ENCODE peak calls at places on chromosomes 12 and 14, in four cellular contexts. Q is IMR-90, K is T-helper 9 cell, G is midbrain. S is an unnamed sample.

GRCh38 chr14:37150414-37150813 is 22.0 kb downstream of the SLC25A21 start:
- DNase-seq in K (no peak), Q (peak; percentile 58), G (peak; percentile 60), S (no peak)

GRCh38 chr14:102538598-102539543 is 29.3 kb upstream of the ANKRD9 start:
- DNase-seq in K (no peak), Q (no peak), G (no peak), S (no peak)

GRCh38 chr12:58668831-58669230 is 251.5 kb downstream of the LRIG3 start:
- DNase-seq in Q (peak; percentile 39), K (no peak), G (no peak), S (no peak)

GRCh38 chr12:121288941-121289340 is 7.6 kb downstream of the CAMKK2 start:
- DNase-seq in Q (no peak), G (no peak), K (no peak), S (no peak)

GRCh38 chr12:76375939-76376338 is 27.7 kb upstream of the BBS10 start:
- DNase-seq in Q (peak; percentile 2), G (no peak), K (no peak), S (no peak)

GRCh38 chr14:75566321-75566720 is 12.1 kb upstream of the FLVCR2 start:
- DNase-seq in Q (no peak), G (no peak), K (peak; percentile 40), S (no peak)

GRCh38 chr12:107552263-107552662 is 133.3 kb upstream of the PWP1 start:
- DNase-seq in Q (no peak), G (no peak), K (no peak), S (no peak)

GRCh38 chr14:66224492-66225178 is 261.5 kb upstream of the CCDC196 start:
- DNase-seq in Q (no peak), K (no peak), G (no peak), S (no peak)

GRCh38 chr12:62799126-62799736 is 135.7 kb downstream of the PPM1H start:
- DNase-seq in Q (peak; percentile 72), G (peak; percentile 76), K (peak; percentile 16), S (peak; percentile 9)

GRCh38 chr14:66634876-66635275 is 126.9 kb downstream of the GPHN start:
- DNase-seq in Q (no peak), K (no peak), G (no peak), S (no peak)

GRCh38 chr12:107405436-107405835 is 280.2 kb upstream of the PWP1 start:
- DNase-seq in K (no peak), Q (no peak), G (peak; percentile 54), S (no peak)

GRCh38 chr12:16307843-16308475 is 30.5 kb upstream of the SLC15A5 start:
- DNase-seq in K (no peak), G (no peak), Q (no peak), S (no peak)

GRCh38 chr14:41235466-41235865 is 371.2 kb upstream of the LRFN5 start:
- DNase-seq in G (no peak), K (no peak), Q (no peak), S (no peak)

GRCh38 chr12:1660304-1661187 is 30.3 kb upstream of the ADIPOR2 start:
- DNase-seq in Q (no peak), K (peak; percentile 61), G (peak; percentile 76), S (peak; percentile 14)

GRCh38 chr12:104291867-104292524 is 11.5 kb upstream of the EID3 start:
- DNase-seq in K (no peak), Q (no peak), G (no peak), S (no peak)

GRCh38 chr12:24226745-24227350 is 277.4 kb upstream of the SOX5 start:
- DNase-seq in G (no peak), Q (peak; percentile 91), K (no peak), S (no peak)

GRCh38 chr14:89731534-89731933 is 223.0 kb downstream of the EFCAB11 start:
- DNase-seq in G (no peak), Q (no peak), K (no peak), S (no peak)

GRCh38 chr12:50415899-50416479 is 15.3 kb downstream of the LARP4 start:
- DNase-seq in K (no peak), G (no peak), Q (no peak), S (no peak)

GRCh38 chr14:25009891-25010290 is 40.1 kb downstream of the STXBP6 start:
- DNase-seq in Q (peak; percentile 39), G (no peak), K (no peak), S (no peak)

S was measured in effector CD8-positive, alpha-beta T cell.